ENCODE peak calls at places on chromosomes 11 and 22, in four cellular contexts. One of them, this sample, is unnamed.

GRCh38 chr11:125971618-125972017 is 25.8 kb downstream of the VSIG10L2 start:
- DNase-seq in HCT116: no peak
- DNase-seq in AG04449: no peak
- DNase-seq in endodermal cell: no peak
- DNase-seq in this sample: no peak

GRCh38 chr11:73172992-73173656 is 31.0 kb upstream of the FCHSD2 start:
- DNase-seq in AG04449: no peak
- DNase-seq in HCT116: no peak
- DNase-seq in endodermal cell: no peak
- DNase-seq in this sample: no peak

GRCh38 chr11:34680918-34681554 is 60.1 kb downstream of the EHF start:
- DNase-seq in AG04449: no peak
- DNase-seq in HCT116: peak
- DNase-seq in endodermal cell: peak
- DNase-seq in this sample: no peak

GRCh38 chr11:7571640-7572000 is 57.8 kb downstream of the PPFIBP2 start:
- DNase-seq in HCT116: peak
- DNase-seq in endodermal cell: peak
- DNase-seq in AG04449: no peak
- DNase-seq in this sample: peak

GRCh38 chr22:38638734-38639133 is 17.5 kb downstream of the FAM227A start:
- DNase-seq in HCT116: no peak
- DNase-seq in AG04449: no peak
- DNase-seq in endodermal cell: no peak
- DNase-seq in this sample: no peak

GRCh38 chr22:23696326-23696851 is 5.6 kb downstream of the RGL4 start:
- DNase-seq in AG04449: no peak
- DNase-seq in HCT116: no peak
- DNase-seq in endodermal cell: no peak
- DNase-seq in this sample: no peak

GRCh38 chr22:36775589-36775965 is 342 bp downstream of the IFT27 start:
- DNase-seq in endodermal cell: peak
- DNase-seq in AG04449: no peak
- DNase-seq in HCT116: no peak
- DNase-seq in this sample: peak

GRCh38 chr11:58905141-58905715 is 34.1 kb upstream of the GLYATL1 start:
- DNase-seq in HCT116: no peak
- DNase-seq in endodermal cell: peak
- DNase-seq in AG04449: no peak
- DNase-seq in this sample: peak

GRCh38 chr22:18994056-18994455 is 58.0 kb upstream of the PRODH start:
- DNase-seq in HCT116: no peak
- DNase-seq in endodermal cell: no peak
- DNase-seq in AG04449: no peak
- DNase-seq in this sample: no peak

GRCh38 chr11:69658606-69659450 is 16.3 kb downstream of the LTO1 start:
- DNase-seq in HCT116: no peak
- DNase-seq in endodermal cell: peak
- DNase-seq in AG04449: no peak
- DNase-seq in this sample: no peak

GRCh38 chr22:39244496-39245129 is at the start of gene PDGFB:
- DNase-seq in endodermal cell: peak
- DNase-seq in HCT116: no peak
- DNase-seq in AG04449: no peak
- DNase-seq in this sample: no peak

GRCh38 chr11:416757-417621 is 2.2 kb upstream of the SIGIRR start:
- DNase-seq in HCT116: no peak
- DNase-seq in endodermal cell: peak
- DNase-seq in AG04449: no peak
- DNase-seq in this sample: no peak

GRCh38 chr11:3959015-3959917 is 103.8 kb downstream of the STIM1 start:
- DNase-seq in endodermal cell: no peak
- DNase-seq in HCT116: no peak
- DNase-seq in AG04449: peak
- DNase-seq in this sample: peak

GRCh38 chr11:12195773-12196172 is 85.4 kb downstream of the MICAL2 start:
- DNase-seq in endodermal cell: no peak
- DNase-seq in HCT116: no peak
- DNase-seq in AG04449: no peak
- DNase-seq in this sample: no peak

GRCh38 chr11:12236744-12237101 is 126.3 kb downstream of the MICAL2 start:
- DNase-seq in HCT116: no peak
- DNase-seq in AG04449: no peak
- DNase-seq in endodermal cell: no peak
- DNase-seq in this sample: no peak

GRCh38 chr11:7576671-7577225 is 62.9 kb downstream of the PPFIBP2 start:
- DNase-seq in HCT116: no peak
- DNase-seq in endodermal cell: no peak
- DNase-seq in AG04449: no peak
- DNase-seq in this sample: no peak

GRCh38 chr11:75591966-75592365 is 29.9 kb downstream of the SERPINH1 start:
- DNase-seq in HCT116: no peak
- DNase-seq in endodermal cell: no peak
- DNase-seq in AG04449: no peak
- DNase-seq in this sample: no peak

GRCh38 chr11:48012051-48012391 is 31.7 kb downstream of the PTPRJ start:
- DNase-seq in HCT116: no peak
- DNase-seq in AG04449: no peak
- DNase-seq in endodermal cell: no peak
- DNase-seq in this sample: no peak

GRCh38 chr11:107719557-107720304 is 7.9 kb upstream of the SLN start:
- DNase-seq in endodermal cell: no peak
- DNase-seq in HCT116: no peak
- DNase-seq in AG04449: no peak
- DNase-seq in this sample: no peak

GRCh38 chr11:47177229-47177845 is 658 bp upstream of the ARFGAP2 start:
- DNase-seq in HCT116: peak
- DNase-seq in AG04449: no peak
- DNase-seq in endodermal cell: peak
- DNase-seq in this sample: peak

GRCh38 chr11:2643746-2644145 is 56.0 kb downstream of the KCNQ1OT1 start:
- DNase-seq in AG04449: no peak
- DNase-seq in endodermal cell: no peak
- DNase-seq in HCT116: no peak
- DNase-seq in this sample: no peak

GRCh38 chr11:133228406-133229330 is 303.6 kb downstream of the OPCML start:
- DNase-seq in HCT116: no peak
- DNase-seq in AG04449: no peak
- DNase-seq in endodermal cell: peak
- DNase-seq in this sample: peak

GRCh38 chr11:93547768-93548167 is 4.6 kb upstream of the SMCO4 start:
- DNase-seq in AG04449: no peak
- DNase-seq in endodermal cell: no peak
- DNase-seq in HCT116: no peak
- DNase-seq in this sample: no peak

GRCh38 chr11:62830904-62831519 is 839 bp downstream of the STX5 start:
- DNase-seq in endodermal cell: no peak
- DNase-seq in HCT116: peak
- DNase-seq in AG04449: no peak
- DNase-seq in this sample: no peak

DNA sequence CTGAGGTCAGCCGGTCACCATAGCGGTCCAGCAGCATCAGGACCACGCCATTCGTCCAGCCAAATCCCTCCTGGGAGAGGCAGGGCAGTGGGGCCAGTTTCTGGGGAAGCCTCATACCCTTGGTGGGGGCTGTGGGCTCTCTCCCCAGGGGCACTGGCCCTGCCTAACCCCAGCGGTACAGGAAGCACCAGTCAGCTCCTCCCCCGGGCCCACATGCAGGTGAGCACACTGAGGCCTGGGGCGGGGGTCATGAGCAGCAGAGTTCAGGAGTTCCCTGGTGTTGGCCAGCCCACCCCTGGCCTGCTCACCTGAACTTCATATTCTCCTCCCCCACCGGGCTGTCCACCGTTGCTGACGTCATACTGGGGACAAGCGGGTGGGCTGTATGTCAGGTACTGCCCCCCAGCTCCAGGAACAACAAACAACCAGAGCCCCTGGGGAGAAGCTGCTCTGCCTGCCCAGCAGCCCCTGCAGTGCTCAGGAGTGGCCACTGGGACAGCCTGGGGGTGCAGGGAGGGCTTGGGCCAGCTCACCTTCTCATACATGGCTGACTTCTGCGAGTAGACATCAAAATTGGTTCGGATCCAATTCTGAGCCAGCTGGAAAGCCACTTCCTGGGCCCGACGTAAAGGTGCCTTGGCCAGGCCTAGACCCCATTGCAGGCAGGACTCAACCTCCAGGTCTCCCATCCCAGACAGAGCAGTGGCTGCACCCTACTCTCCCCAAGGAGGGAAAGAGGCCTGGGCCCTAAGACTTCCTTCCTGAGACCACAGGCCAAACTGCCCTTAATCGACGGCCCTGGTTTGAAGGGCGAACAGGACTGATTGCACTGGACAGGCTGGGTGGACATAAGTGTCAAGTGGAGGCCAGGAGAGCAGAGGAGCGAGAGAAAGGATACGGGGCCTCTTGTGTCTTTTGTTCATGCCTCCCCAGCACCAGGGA is 20.8 kb downstream of the TREH start:
- DNase-seq in endodermal cell: peak
- DNase-seq in AG04449: no peak
- DNase-seq in HCT116: no peak
- DNase-seq in this sample: peak
- TF ChIP-seq CTCF in endodermal cell: no peak
- TF ChIP-seq CTCF in AG04449: peak
- TF ChIP-seq CTCF in HCT116: peak
- TF ChIP-seq CTCF in this sample: no peak

GRCh38 chr11:45209904-45210699 is 63.7 kb downstream of the PRDM11 start:
- DNase-seq in AG04449: no peak
- DNase-seq in HCT116: no peak
- DNase-seq in endodermal cell: peak
- DNase-seq in this sample: peak
- TF ChIP-seq CTCF in AG04449: no peak
- TF ChIP-seq CTCF in HCT116: no peak
- TF ChIP-seq CTCF in endodermal cell: no peak
- TF ChIP-seq CTCF in this sample: no peak

DNA sequence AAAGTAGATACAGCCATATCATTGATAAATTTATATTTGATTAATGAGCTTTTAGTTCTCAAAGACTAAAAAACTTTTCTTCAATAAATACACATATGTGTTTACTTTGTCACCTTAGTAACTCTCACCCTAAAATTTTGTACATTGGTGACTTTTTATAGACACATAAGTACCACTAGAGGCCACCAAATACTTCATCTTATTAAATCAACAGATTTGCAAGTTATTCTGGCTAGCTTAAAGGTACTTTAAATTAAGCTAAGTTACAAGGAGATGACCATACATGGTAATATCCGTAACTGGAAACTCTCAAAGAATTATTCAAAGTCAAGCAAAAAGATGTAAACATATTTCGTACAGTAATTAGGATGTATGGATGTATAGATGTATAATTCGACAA is 112.2 kb downstream of the SBF2 start:
- DNase-seq in HCT116: peak
- DNase-seq in AG04449: no peak
- DNase-seq in endodermal cell: no peak
- DNase-seq in this sample: no peak
- TF ChIP-seq CTCF in HCT116: peak
- TF ChIP-seq CTCF in AG04449: no peak
- TF ChIP-seq CTCF in endodermal cell: peak
- TF ChIP-seq CTCF in this sample: peak

DNA sequence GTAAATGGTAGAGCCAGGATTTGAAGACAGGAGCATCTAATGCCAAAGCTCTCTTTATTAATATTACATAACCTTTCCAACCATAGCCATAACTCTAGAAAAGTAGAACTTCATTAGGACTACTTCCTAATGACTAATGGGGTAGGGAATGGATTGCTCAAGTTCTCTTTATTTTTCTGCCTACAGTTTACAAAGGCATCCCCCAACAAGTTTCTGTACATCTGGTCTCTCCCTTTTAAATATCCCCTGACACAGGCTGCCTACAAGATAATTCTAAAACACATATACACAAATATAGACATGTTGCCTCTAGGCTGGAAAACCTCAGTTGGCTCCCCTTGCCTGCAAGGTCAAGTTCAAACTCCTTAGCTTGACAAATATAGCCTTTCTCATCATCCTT is 534.9 kb downstream of the SOX6 start:
- DNase-seq in HCT116: no peak
- DNase-seq in endodermal cell: no peak
- DNase-seq in AG04449: no peak
- DNase-seq in this sample: no peak
- TF ChIP-seq CTCF in HCT116: no peak
- TF ChIP-seq CTCF in endodermal cell: no peak
- TF ChIP-seq CTCF in AG04449: no peak
- TF ChIP-seq CTCF in this sample: no peak

DNA sequence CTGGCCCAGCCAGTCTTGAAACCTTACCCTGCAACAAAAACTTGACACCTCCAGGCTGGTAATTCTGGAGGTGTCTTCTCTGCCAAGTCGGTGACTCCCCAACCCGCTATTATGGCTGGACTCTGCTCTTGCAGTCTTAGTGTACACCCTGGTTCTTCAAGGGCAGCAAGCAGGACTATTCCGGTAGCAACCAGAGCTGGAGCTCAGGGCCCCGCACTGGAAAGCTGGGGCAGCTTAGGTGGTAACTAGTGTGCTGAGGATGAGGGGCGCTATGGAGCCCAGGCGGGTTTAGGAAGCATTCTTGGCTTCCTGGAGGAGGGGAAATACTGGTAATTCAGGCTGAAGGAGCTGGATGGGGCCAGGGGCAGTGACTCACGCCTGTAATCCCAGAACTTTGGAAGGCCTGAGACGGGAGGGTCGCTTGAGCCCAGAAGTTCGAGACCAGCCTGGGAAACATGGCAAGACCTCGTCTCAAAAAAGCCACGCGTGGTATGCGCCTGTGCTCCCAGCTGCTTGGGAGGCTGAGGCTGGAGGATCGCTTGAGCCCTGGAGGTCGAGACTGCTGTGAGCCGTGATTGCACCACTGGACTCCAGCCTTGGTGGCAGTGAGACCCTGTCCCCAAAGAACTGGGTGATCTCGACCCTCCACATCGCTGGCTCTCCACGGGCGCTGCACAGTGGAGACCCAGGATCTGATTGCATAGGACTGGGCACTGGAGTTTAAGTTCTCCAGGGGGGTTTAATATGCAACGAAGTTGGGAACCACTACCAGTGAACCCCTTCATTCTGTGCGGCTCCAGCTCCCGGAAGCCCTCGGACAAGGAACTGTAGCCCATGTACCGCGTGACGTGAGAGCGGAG is 10.6 kb upstream of the AIFM3 start:
- DNase-seq in AG04449: no peak
- DNase-seq in endodermal cell: peak
- DNase-seq in HCT116: peak
- DNase-seq in this sample: no peak
- TF ChIP-seq CTCF in AG04449: no peak
- TF ChIP-seq CTCF in endodermal cell: peak
- TF ChIP-seq CTCF in HCT116: peak
- TF ChIP-seq CTCF in this sample: no peak

GRCh38 chr11:66068923-66069714 is 953 bp upstream of the PACS1 start:
- DNase-seq in AG04449: no peak
- DNase-seq in endodermal cell: peak
- DNase-seq in HCT116: no peak
- DNase-seq in this sample: no peak
- TF ChIP-seq CTCF in AG04449: peak
- TF ChIP-seq CTCF in endodermal cell: peak
- TF ChIP-seq CTCF in HCT116: no peak
- TF ChIP-seq CTCF in this sample: no peak

GRCh38 chr11:95232666-95233065 is 1.7 kb upstream of the SESN3 start:
- DNase-seq in endodermal cell: no peak
- DNase-seq in HCT116: no peak
- DNase-seq in AG04449: no peak
- DNase-seq in this sample: no peak
- TF ChIP-seq CTCF in endodermal cell: no peak
- TF ChIP-seq CTCF in HCT116: no peak
- TF ChIP-seq CTCF in AG04449: no peak
- TF ChIP-seq CTCF in this sample: no peak

This sample was measured in endothelial cell.